ENCODE peak calls at places on chromosomes 3 and 15, in five cellular contexts. X is B cell, G is omental fat pad, Z is AG04450, V is fibroblast of mammary gland. F is an unnamed sample.

GRCh38 chr3:99562990-99563607 is 75.3 kb upstream of the COL8A1 start:
- DNase-seq in Z (no peak), V (no peak), G (no peak), X (no peak), F (no peak)

GRCh38 chr3:131036200-131036816 is 9.6 kb downstream of the NEK11 start:
- DNase-seq in Z (peak; percentile 61), X (no peak), G (no peak), V (peak; percentile 88), F (no peak)

GRCh38 chr15:55007561-55007960 is 189.2 kb downstream of the RSL24D1 start:
- DNase-seq in G (no peak), Z (no peak), V (no peak), X (no peak), F (no peak)

GRCh38 chr3:65348596-65348995 is 660.8 kb upstream of the ADAMTS9 start:
- DNase-seq in V (peak; percentile 74), G (no peak), Z (peak; percentile 50), X (no peak), F (no peak)

GRCh38 chr15:61046291-61046690 is 182.8 kb downstream of the RORA start:
- DNase-seq in G (no peak), V (no peak), X (no peak), Z (no peak), F (no peak)

GRCh38 chr15:86773766-86774165 is 694.1 kb downstream of the AGBL1 start:
- DNase-seq in Z (no peak), G (no peak), V (no peak), X (no peak), F (no peak)

GRCh38 chr3:115855911-115856310 is 232.6 kb downstream of the GAP43 start:
- DNase-seq in X (no peak), Z (peak; percentile 45), G (no peak), V (peak; percentile 64), F (no peak)

GRCh38 chr3:137568880-137569279 is 195.2 kb upstream of the SOX14 start:
- DNase-seq in Z (no peak), V (no peak), X (no peak), G (no peak), F (no peak)

GRCh38 chr3:162437480-162437879 is 940.9 kb downstream of the OTOL1 start:
- DNase-seq in G (no peak), X (no peak), V (peak; percentile 59), Z (peak; percentile 0), F (no peak)

GRCh38 chr3:69902386-69902785 is 97.1 kb upstream of the SAMMSON start:
- DNase-seq in V (no peak), G (no peak), X (no peak), Z (no peak), F (no peak)

GRCh38 chr3:106025151-106025722 is 156.4 kb upstream of the CBLB start:
- DNase-seq in G (no peak), X (no peak), V (peak; percentile 16), Z (no peak), F (no peak)

GRCh38 chr15:41883484-41883825 is 10.4 kb downstream of the SPTBN5 start:
- DNase-seq in X (no peak), Z (no peak), V (no peak), G (no peak), F (no peak)

GRCh38 chr3:76039431-76039830 is 254.1 kb upstream of the ZNF717 start:
- DNase-seq in G (no peak), V (peak; percentile 35), Z (no peak), X (no peak), F (no peak)

GRCh38 chr3:4504340-4505261 is 11.5 kb downstream of the ITPR1 start:
- DNase-seq in G (no peak), Z (no peak), V (peak; percentile 3), X (peak; percentile 44), F (peak; percentile 45)

GRCh38 chr3:62586356-62586755 is 213.0 kb upstream of the FEZF2 start:
- DNase-seq in Z (no peak), G (no peak), V (peak; percentile 95), X (no peak), F (no peak)

DNA sequence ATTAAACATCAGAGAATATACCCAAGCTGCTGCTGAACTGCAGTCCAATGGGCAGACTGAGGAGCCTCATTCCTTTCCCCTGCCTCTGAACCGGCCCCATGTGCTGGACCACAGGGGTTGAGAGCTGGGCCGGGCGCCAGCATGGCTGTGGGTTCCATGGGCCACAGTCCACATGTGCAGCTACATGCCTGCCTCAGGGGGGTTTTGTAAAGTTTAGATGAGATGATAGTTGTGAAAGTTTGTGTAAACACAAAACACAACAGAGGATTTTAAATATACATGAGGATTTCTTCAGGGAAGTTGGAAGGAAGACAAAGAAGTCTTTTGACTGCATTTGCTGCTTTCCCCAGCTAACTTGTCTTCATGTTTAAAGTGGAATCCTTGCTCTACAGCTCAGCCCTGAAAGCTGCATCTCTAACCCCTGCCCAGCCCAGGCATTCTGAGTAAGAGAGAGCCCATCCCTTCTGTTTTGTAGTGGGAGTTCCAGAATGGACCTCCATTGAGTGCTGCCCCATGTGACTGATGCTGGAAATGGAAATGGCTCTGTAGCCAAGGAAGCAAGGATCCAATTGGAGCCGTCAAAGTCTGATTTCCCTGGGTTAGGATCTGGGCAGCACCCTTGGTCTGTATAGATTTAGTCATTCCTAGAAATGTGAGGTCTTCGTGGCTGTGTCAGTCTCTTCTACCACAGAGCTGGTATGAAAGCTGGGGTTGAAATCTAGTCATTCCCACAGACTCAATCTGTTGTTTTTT is 17.5 kb downstream of the SLC12A8 start:
- DNase-seq in X (no peak), G (no peak), V (peak; percentile 59), Z (peak; percentile 92), F (no peak)
- TF ChIP-seq CTCF in X (no peak), G (no peak), V (no peak), Z (peak; percentile 36), F (no peak)

DNA sequence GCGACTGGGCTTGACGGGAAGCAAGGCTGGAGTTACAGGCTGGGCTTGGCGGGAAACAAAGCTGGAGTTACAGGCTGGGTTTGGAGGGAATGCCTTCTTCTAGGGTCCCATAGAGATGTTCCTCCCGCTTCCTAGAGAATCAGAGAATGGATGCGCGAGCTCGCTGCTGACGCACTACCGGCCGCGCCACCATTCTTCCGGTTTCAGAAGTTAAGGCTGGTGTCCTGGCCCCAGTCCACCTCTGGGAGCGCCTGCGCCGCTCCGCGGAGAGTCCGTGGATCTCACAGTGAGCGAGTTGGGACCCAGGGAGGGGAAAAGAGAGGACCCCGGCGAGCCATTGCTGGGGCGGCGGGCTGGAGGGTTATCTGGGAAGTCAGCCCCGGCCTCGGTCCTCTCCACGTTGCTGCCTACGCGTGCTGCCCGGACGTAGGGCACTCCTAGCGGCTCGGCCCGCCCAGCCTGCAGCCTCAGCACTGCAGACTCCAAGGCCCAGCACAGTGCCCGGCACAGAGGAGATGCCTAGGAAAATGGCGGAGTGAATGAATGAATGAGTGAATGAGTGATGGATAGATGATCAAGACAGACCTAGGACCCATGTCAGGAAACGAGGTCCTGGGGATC is at the start of gene ZNF502:
- DNase-seq in Z (peak; percentile 62), X (peak; percentile 73), G (peak; percentile 64), V (peak; percentile 89), F (peak; percentile 84)
- TF ChIP-seq CTCF in Z (peak; percentile 39), X (no peak), G (no peak), V (peak; percentile 25), F (peak; percentile 19)

GRCh38 chr3:901953-902778 is 190.7 kb upstream of the CNTN6 start:
- DNase-seq in G (no peak), V (peak; percentile 11), X (peak; percentile 2), Z (no peak), F (no peak)
- TF ChIP-seq CTCF in G (no peak), V (peak; percentile 51), X (peak; percentile 68), Z (peak; percentile 35), F (peak; percentile 49)

GRCh38 chr15:45780352-45780751 is 145.5 kb downstream of the SQOR start:
- DNase-seq in V (no peak), G (no peak), Z (no peak), X (no peak), F (no peak)
- TF ChIP-seq CTCF in V (no peak), G (no peak), Z (no peak), X (no peak), F (no peak)

DNA sequence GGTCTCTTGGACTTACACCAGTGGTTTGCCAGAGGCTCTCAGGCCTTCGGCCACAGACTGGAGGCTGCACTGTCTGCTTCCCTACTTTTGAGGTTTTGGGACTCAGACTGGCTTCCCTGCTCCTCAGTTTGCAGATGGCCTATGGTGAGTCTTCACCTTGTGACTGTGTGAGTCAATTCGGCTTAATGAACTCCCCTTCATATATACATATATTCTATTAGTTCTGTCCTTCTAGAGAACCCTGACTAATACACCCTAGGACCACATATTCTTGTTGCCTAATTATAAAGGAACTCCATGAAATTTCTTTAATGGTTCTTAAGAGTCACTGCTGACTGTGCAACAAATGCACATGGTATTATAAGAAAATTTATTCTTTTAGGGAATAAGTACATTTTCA is 31.5 kb downstream of the CSNK1G1 start:
- DNase-seq in X (no peak), Z (no peak), V (peak; percentile 83), G (no peak), F (no peak)
- TF ChIP-seq CTCF in X (no peak), Z (no peak), V (no peak), G (no peak), F (no peak)

GRCh38 chr15:84816694-84817460 is at the start of gene ALPK3:
- DNase-seq in G (no peak), V (no peak), X (no peak), Z (no peak), F (no peak)
- TF ChIP-seq CTCF in G (no peak), V (no peak), X (no peak), Z (no peak), F (no peak)